ENCODE peak calls at places on chromosomes 4 and X, in five cellular contexts. Q is pons, B is AG10803, T is GM23248, E is T-helper 1 cell. M is an unnamed sample.
A peak's percentile ranks its signal among the peaks of the same experiment; 100 is the strongest.

GRCh38 chrX:67636532-67636931 is 92.7 kb downstream of the AR start:
- DNase-seq in Q (no peak), B (no peak), T (peak; percentile 22), E (no peak), M (no peak)

GRCh38 chrX:154025230-154025629 is 5.5 kb upstream of the IRAK1 start:
- DNase-seq in Q (no peak), B (no peak), T (peak; percentile 47), E (no peak), M (no peak)

GRCh38 chrX:119726900-119727555 is 31.4 kb upstream of the SOWAHD start:
- DNase-seq in Q (no peak), B (peak; percentile 22), T (peak; percentile 46), E (no peak), M (no peak)

GRCh38 chr4:78622253-78622979 is 70.8 kb downstream of the ANXA3 start:
- DNase-seq in Q (no peak), B (peak; percentile 48), T (peak; percentile 66), E (no peak), M (no peak)

GRCh38 chr4:154018659-154019058 is 229.8 kb upstream of the SFRP2 start:
- DNase-seq in Q (no peak), B (no peak), T (no peak), E (no peak), M (no peak)

GRCh38 chr4:61817071-61817470 is 616.9 kb downstream of the ADGRL3 start:
- DNase-seq in Q (no peak), B (no peak), T (no peak), E (no peak), M (no peak)

GRCh38 chr4:8688041-8688907 is 95.7 kb downstream of the CPZ start:
- DNase-seq in Q (peak; percentile 21), B (no peak), T (peak; percentile 70), E (no peak), M (peak; percentile 3)

GRCh38 chrX:40244980-40245379 is 147.2 kb upstream of the BCOR start:
- DNase-seq in Q (no peak), B (no peak), T (no peak), E (no peak), M (no peak)

GRCh38 chr4:183289688-183290087 is 30.4 kb downstream of the CLDN22 start:
- DNase-seq in Q (no peak), B (no peak), T (peak; percentile 39), E (no peak), M (no peak)

GRCh38 chr4:6742989-6743388 is 27.0 kb downstream of the BLOC1S4 start:
- DNase-seq in Q (no peak), B (no peak), T (no peak), E (no peak), M (no peak)

GRCh38 chrX:153873282-153874090 is 12.5 kb downstream of the L1CAM start:
- DNase-seq in Q (no peak), B (no peak), T (no peak), E (no peak), M (no peak)

GRCh38 chr4:6354119-6354518 is 84.5 kb downstream of the WFS1 start:
- DNase-seq in Q (no peak), B (no peak), T (no peak), E (no peak), M (no peak)

GRCh38 chr4:40055379-40055872 is 1.2 kb upstream of the N4BP2 start:
- DNase-seq in Q (peak; percentile 68), B (peak; percentile 56), T (no peak), E (no peak), M (no peak)

GRCh38 chr4:141636771-141637460 is 533 bp downstream of the IL15 start:
- DNase-seq in Q (no peak), B (peak; percentile 67), T (peak; percentile 84), E (no peak), M (no peak)

GRCh38 chr4:41787931-41788330 is 39.4 kb upstream of the PHOX2B start:
- DNase-seq in Q (no peak), B (no peak), T (no peak), E (no peak), M (no peak)

M was measured in putamen.